ENCODE peak calls at places on chromosome 7, in six cellular contexts. One of them, this sample, is unnamed. For H3K27me3, the result is how much of the 10 kb centered on the place peaks cover.

GRCh38 chr7:126449621-126450268 is 803.0 kb downstream of the GRM8 start:
- DNase-seq in GM23338: no peak
- DNase-seq in sigmoid colon: no peak
- DNase-seq in endothelial cell of umbilical vein: no peak
- DNase-seq in transverse colon: no peak
- DNase-seq in prostate gland: no peak
- DNase-seq in this sample: no peak

GRCh38 chr7:90540406-90540805 is 55.7 kb upstream of the CDK14 start:
- DNase-seq in prostate gland: no peak
- DNase-seq in GM23338: no peak
- DNase-seq in endothelial cell of umbilical vein: no peak
- DNase-seq in sigmoid colon: no peak
- DNase-seq in transverse colon: peak
- DNase-seq in this sample: no peak

GRCh38 chr7:75732764-75733630 is 5.7 kb downstream of the HIP1 start:
- DNase-seq in endothelial cell of umbilical vein: no peak
- DNase-seq in prostate gland: no peak
- DNase-seq in transverse colon: no peak
- DNase-seq in sigmoid colon: no peak
- DNase-seq in GM23338: no peak
- DNase-seq in this sample: no peak

GRCh38 chr7:19122018-19122588 is 4.7 kb upstream of the TWIST1 start:
- DNase-seq in transverse colon: no peak
- DNase-seq in endothelial cell of umbilical vein: peak
- DNase-seq in GM23338: peak
- DNase-seq in sigmoid colon: no peak
- DNase-seq in prostate gland: no peak
- DNase-seq in this sample: no peak

GRCh38 chr7:75776295-75776971 is 4.4 kb upstream of the CCL26 start:
- DNase-seq in sigmoid colon: no peak
- DNase-seq in GM23338: no peak
- DNase-seq in endothelial cell of umbilical vein: no peak
- DNase-seq in prostate gland: no peak
- DNase-seq in transverse colon: no peak
- DNase-seq in this sample: no peak

GRCh38 chr7:47967123-47967522 is 12.3 kb downstream of the HUS1 start:
- DNase-seq in sigmoid colon: no peak
- DNase-seq in transverse colon: no peak
- DNase-seq in endothelial cell of umbilical vein: no peak
- DNase-seq in prostate gland: no peak
- DNase-seq in GM23338: no peak
- DNase-seq in this sample: no peak

GRCh38 chr7:64102656-64103400 is 57.6 kb downstream of the ZNF727 start:
- DNase-seq in transverse colon: no peak
- DNase-seq in prostate gland: no peak
- DNase-seq in sigmoid colon: peak
- DNase-seq in GM23338: no peak
- DNase-seq in endothelial cell of umbilical vein: no peak
- DNase-seq in this sample: no peak

GRCh38 chr7:131364767-131365344 is 37.2 kb downstream of the MKLN1 start:
- DNase-seq in transverse colon: no peak
- DNase-seq in sigmoid colon: no peak
- DNase-seq in endothelial cell of umbilical vein: no peak
- DNase-seq in prostate gland: no peak
- DNase-seq in GM23338: no peak
- DNase-seq in this sample: no peak

GRCh38 chr7:15643000-15643705 is 43.3 kb downstream of the MEOX2 start:
- DNase-seq in GM23338: peak
- DNase-seq in sigmoid colon: no peak
- DNase-seq in endothelial cell of umbilical vein: no peak
- DNase-seq in transverse colon: no peak
- DNase-seq in prostate gland: no peak
- DNase-seq in this sample: no peak

GRCh38 chr7:74203157-74203556 is 6.6 kb upstream of the LAT2 start:
- DNase-seq in sigmoid colon: peak
- DNase-seq in endothelial cell of umbilical vein: peak
- DNase-seq in GM23338: peak
- DNase-seq in transverse colon: peak
- DNase-seq in prostate gland: peak
- DNase-seq in this sample: peak

GRCh38 chr7:4683043-4683883 is 1.2 kb downstream of the FOXK1 start:
- DNase-seq in endothelial cell of umbilical vein: no peak
- DNase-seq in sigmoid colon: peak
- DNase-seq in prostate gland: peak
- DNase-seq in transverse colon: peak
- DNase-seq in GM23338: no peak
- DNase-seq in this sample: no peak

GRCh38 chr7:11078242-11078834 is 104.7 kb downstream of the PHF14 start:
- DNase-seq in prostate gland: no peak
- DNase-seq in endothelial cell of umbilical vein: no peak
- DNase-seq in transverse colon: no peak
- DNase-seq in GM23338: no peak
- DNase-seq in sigmoid colon: no peak
- DNase-seq in this sample: no peak

GRCh38 chr7:129773328-129773731 is 161.8 kb downstream of the NRF1 start:
- DNase-seq in transverse colon: no peak
- DNase-seq in GM23338: no peak
- DNase-seq in endothelial cell of umbilical vein: no peak
- DNase-seq in sigmoid colon: no peak
- DNase-seq in prostate gland: no peak
- DNase-seq in this sample: no peak

GRCh38 chr7:135862586-135863361 is 114.2 kb upstream of the FAM180A start:
- DNase-seq in GM23338: no peak
- DNase-seq in sigmoid colon: no peak
- DNase-seq in prostate gland: no peak
- DNase-seq in endothelial cell of umbilical vein: no peak
- DNase-seq in transverse colon: no peak
- DNase-seq in this sample: no peak

GRCh38 chr7:584122-584465 is 64.4 kb upstream of the PDGFA start:
- DNase-seq in transverse colon: peak
- DNase-seq in GM23338: no peak
- DNase-seq in prostate gland: no peak
- DNase-seq in sigmoid colon: no peak
- DNase-seq in endothelial cell of umbilical vein: no peak
- DNase-seq in this sample: no peak

GRCh38 chr7:11185179-11185578 is 211.5 kb downstream of the PHF14 start:
- DNase-seq in endothelial cell of umbilical vein: no peak
- DNase-seq in prostate gland: no peak
- DNase-seq in sigmoid colon: no peak
- DNase-seq in GM23338: peak
- DNase-seq in transverse colon: no peak
- DNase-seq in this sample: no peak

GRCh38 chr7:92766461-92767003 is 69.8 kb downstream of the CDK6 start:
- DNase-seq in transverse colon: no peak
- DNase-seq in endothelial cell of umbilical vein: peak
- DNase-seq in GM23338: no peak
- DNase-seq in prostate gland: no peak
- DNase-seq in sigmoid colon: no peak
- DNase-seq in this sample: no peak

GRCh38 chr7:74379938-74380337 is 73.8 kb upstream of the GTF2IRD1 start:
- DNase-seq in sigmoid colon: peak
- DNase-seq in prostate gland: peak
- DNase-seq in transverse colon: no peak
- DNase-seq in GM23338: no peak
- DNase-seq in endothelial cell of umbilical vein: no peak
- DNase-seq in this sample: no peak

GRCh38 chr7:36473454-36474282 is 84.0 kb downstream of the ANLN start:
- DNase-seq in sigmoid colon: no peak
- DNase-seq in transverse colon: peak
- DNase-seq in endothelial cell of umbilical vein: peak
- DNase-seq in GM23338: peak
- DNase-seq in prostate gland: no peak
- DNase-seq in this sample: no peak

GRCh38 chr7:106246941-106247826 is 37.6 kb downstream of the NAMPT start:
- DNase-seq in GM23338: no peak
- DNase-seq in sigmoid colon: no peak
- DNase-seq in transverse colon: no peak
- DNase-seq in endothelial cell of umbilical vein: no peak
- DNase-seq in prostate gland: no peak
- DNase-seq in this sample: no peak

GRCh38 chr7:106247827-106248201 is 37.0 kb downstream of the NAMPT start:
- DNase-seq in prostate gland: no peak
- DNase-seq in sigmoid colon: no peak
- DNase-seq in GM23338: no peak
- DNase-seq in endothelial cell of umbilical vein: no peak
- DNase-seq in transverse colon: no peak
- DNase-seq in this sample: no peak

GRCh38 chr7:106252568-106252967 is 32.2 kb downstream of the NAMPT start:
- DNase-seq in transverse colon: no peak
- DNase-seq in prostate gland: no peak
- DNase-seq in endothelial cell of umbilical vein: no peak
- DNase-seq in sigmoid colon: no peak
- DNase-seq in GM23338: no peak
- DNase-seq in this sample: no peak

GRCh38 chr7:106249488-106249887 is 35.3 kb downstream of the NAMPT start:
- DNase-seq in sigmoid colon: no peak
- DNase-seq in endothelial cell of umbilical vein: no peak
- DNase-seq in prostate gland: no peak
- DNase-seq in GM23338: no peak
- DNase-seq in transverse colon: no peak
- DNase-seq in this sample: no peak

DNA sequence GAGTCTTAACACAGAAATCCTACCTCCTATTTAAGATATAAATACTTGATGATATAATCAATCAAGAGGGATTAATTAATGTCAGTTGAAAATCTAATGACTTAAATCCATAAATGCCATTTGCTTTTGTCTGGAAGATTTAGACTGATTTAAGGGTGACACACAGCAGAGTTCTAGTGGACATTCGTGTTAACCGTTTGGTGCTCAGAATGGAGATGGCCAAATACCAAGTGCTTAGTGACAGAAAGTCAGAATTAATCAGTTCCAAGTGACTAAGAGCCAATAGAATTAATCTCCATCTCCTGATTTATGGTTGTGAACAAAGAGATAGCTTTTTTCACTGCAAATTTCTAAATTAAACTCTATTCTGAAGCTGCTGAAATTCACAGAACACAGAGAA is 36.2 kb downstream of the NAMPT start:
- DNase-seq in transverse colon: no peak
- DNase-seq in endothelial cell of umbilical vein: no peak
- DNase-seq in sigmoid colon: no peak
- DNase-seq in GM23338: no peak
- DNase-seq in prostate gland: no peak
- DNase-seq in this sample: no peak
- H3K27me3 ChIP-seq in transverse colon: under half
- H3K27me3 ChIP-seq in endothelial cell of umbilical vein: under half
- H3K27me3 ChIP-seq in sigmoid colon: under half
- H3K27me3 ChIP-seq in GM23338: under half
- H3K27me3 ChIP-seq in prostate gland: under half
- H3K27me3 ChIP-seq in this sample: under half

GRCh38 chr7:22563621-22564241 is 63.7 kb upstream of the STEAP1B start:
- DNase-seq in sigmoid colon: no peak
- DNase-seq in prostate gland: no peak
- DNase-seq in endothelial cell of umbilical vein: peak
- DNase-seq in GM23338: peak
- DNase-seq in transverse colon: no peak
- DNase-seq in this sample: no peak

GRCh38 chr7:22561895-22562593 is 62.1 kb upstream of the STEAP1B start:
- DNase-seq in endothelial cell of umbilical vein: peak
- DNase-seq in transverse colon: no peak
- DNase-seq in sigmoid colon: no peak
- DNase-seq in prostate gland: no peak
- DNase-seq in GM23338: peak
- DNase-seq in this sample: no peak

GRCh38 chr7:22563115-22563514 is 63.1 kb upstream of the STEAP1B start:
- DNase-seq in prostate gland: no peak
- DNase-seq in sigmoid colon: no peak
- DNase-seq in endothelial cell of umbilical vein: peak
- DNase-seq in GM23338: no peak
- DNase-seq in transverse colon: no peak
- DNase-seq in this sample: no peak

GRCh38 chr7:22559829-22560489 is 60.0 kb upstream of the STEAP1B start:
- DNase-seq in endothelial cell of umbilical vein: peak
- DNase-seq in prostate gland: peak
- DNase-seq in transverse colon: peak
- DNase-seq in sigmoid colon: peak
- DNase-seq in GM23338: peak
- DNase-seq in this sample: no peak

GRCh38 chr7:22561356-22561755 is 61.4 kb upstream of the STEAP1B start:
- DNase-seq in endothelial cell of umbilical vein: peak
- DNase-seq in prostate gland: no peak
- DNase-seq in sigmoid colon: peak
- DNase-seq in GM23338: peak
- DNase-seq in transverse colon: peak
- DNase-seq in this sample: peak
- TF ChIP-seq POLR2AphosphoS5 in endothelial cell of umbilical vein: peak
- TF ChIP-seq POLR2AphosphoS5 in prostate gland: peak
- TF ChIP-seq POLR2AphosphoS5 in sigmoid colon: peak
- TF ChIP-seq POLR2AphosphoS5 in GM23338: no peak
- TF ChIP-seq POLR2AphosphoS5 in transverse colon: peak
- TF ChIP-seq POLR2AphosphoS5 in this sample: no peak

DNA sequence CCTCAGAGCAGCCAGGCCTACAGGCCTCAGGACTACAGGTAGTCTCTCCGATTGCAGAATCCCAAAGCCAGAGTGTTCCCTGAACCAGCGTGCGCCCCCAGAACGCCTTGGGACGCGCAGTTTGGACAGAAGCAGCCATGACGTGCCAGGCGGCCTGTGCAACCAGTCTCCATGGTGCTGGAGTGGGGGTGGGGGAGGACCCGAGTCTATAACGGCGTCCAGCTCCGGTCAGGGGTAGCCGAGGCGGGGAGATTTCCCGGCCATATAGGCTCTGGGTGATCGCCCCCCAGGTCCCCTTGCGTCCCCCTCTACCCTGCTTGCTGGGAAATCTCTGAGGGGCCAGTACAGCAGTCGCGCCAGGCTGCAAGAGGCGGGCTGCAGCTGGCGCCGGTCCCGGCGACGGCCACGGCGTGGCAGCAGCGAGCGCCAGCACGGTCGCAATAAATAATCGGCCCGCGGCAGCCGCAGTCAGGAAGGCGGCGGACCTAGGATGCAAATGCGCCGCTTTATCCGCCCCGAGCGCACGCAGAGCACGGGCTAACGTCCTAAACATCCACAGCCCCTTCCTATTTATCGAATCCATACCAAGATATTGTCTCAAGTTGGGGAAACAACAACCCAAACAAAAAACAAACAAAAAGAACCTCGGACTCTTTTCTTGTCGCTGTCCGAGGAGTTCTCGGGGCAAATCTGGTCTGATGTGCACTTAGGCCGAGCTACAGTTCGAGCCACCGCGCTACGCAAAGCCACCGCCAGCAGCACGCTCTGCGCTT is 1.6 kb downstream of the HOXA3 start:
- DNase-seq in GM23338: peak
- DNase-seq in sigmoid colon: peak
- DNase-seq in prostate gland: peak
- DNase-seq in endothelial cell of umbilical vein: peak
- DNase-seq in transverse colon: peak
- DNase-seq in this sample: peak
- H3K27me3 ChIP-seq in GM23338: half or more
- H3K27me3 ChIP-seq in sigmoid colon: under half
- H3K27me3 ChIP-seq in prostate gland: under half
- H3K27me3 ChIP-seq in endothelial cell of umbilical vein: under half
- H3K27me3 ChIP-seq in transverse colon: half or more
- H3K27me3 ChIP-seq in this sample: under half

DNA sequence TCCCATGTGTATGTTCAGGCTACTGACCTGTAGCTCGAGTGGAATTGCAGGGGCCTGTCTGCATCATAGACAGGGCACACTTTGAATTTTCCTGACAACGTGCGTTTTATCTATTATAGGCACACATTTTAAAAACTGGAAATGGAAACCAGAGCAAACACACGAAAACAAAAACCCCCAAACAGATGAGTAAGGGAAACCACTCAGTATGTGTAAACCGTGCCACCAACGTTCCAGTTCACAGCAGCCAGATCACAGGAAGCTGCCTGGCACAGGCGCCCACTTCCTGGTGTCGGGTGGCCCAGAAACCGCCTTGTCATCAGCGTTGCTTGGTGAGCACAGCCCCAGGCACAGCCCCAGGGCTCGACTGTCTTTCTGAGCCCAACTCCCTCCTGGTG is 34.5 kb upstream of the DNAJB6 start:
- DNase-seq in prostate gland: peak
- DNase-seq in endothelial cell of umbilical vein: no peak
- DNase-seq in transverse colon: peak
- DNase-seq in sigmoid colon: peak
- DNase-seq in GM23338: peak
- DNase-seq in this sample: no peak
- TF ChIP-seq POLR2AphosphoS5 in prostate gland: peak
- TF ChIP-seq POLR2AphosphoS5 in endothelial cell of umbilical vein: no peak
- TF ChIP-seq POLR2AphosphoS5 in transverse colon: no peak
- TF ChIP-seq POLR2AphosphoS5 in sigmoid colon: no peak
- TF ChIP-seq POLR2AphosphoS5 in GM23338: no peak
- TF ChIP-seq POLR2AphosphoS5 in this sample: no peak

This sample was measured in suprapubic skin.